ENCODE peak calls at places on chromosomes 11 and 22, in five cellular contexts. One of them, this sample, is unnamed.

GRCh38 chr22:26586556-26587325 is 3.2 kb downstream of the TPST2 start:
- DNase-seq in RWPE2: no peak
- DNase-seq in left ventricle myocardium inferior: peak; percentile 25
- DNase-seq in A549: no peak
- DNase-seq in fibroblast of pulmonary artery: no peak
- DNase-seq in this sample: no peak

GRCh38 chr11:68810164-68810563 is 31.6 kb downstream of the CPT1A start:
- DNase-seq in fibroblast of pulmonary artery: no peak
- DNase-seq in RWPE2: no peak
- DNase-seq in A549: no peak
- DNase-seq in left ventricle myocardium inferior: peak; percentile 81
- DNase-seq in this sample: no peak

GRCh38 chr11:12460441-12460840 is 83.1 kb downstream of the PARVA start:
- DNase-seq in A549: no peak
- DNase-seq in RWPE2: no peak
- DNase-seq in fibroblast of pulmonary artery: no peak
- DNase-seq in left ventricle myocardium inferior: no peak
- DNase-seq in this sample: no peak

GRCh38 chr11:81278986-81279385 is 1454.7 kb downstream of the FAM181B start:
- DNase-seq in left ventricle myocardium inferior: no peak
- DNase-seq in A549: no peak
- DNase-seq in fibroblast of pulmonary artery: no peak
- DNase-seq in RWPE2: no peak
- DNase-seq in this sample: no peak

GRCh38 chr11:838441-839279 is 3.7 kb downstream of the POLR2L start:
- DNase-seq in fibroblast of pulmonary artery: no peak
- DNase-seq in left ventricle myocardium inferior: no peak
- DNase-seq in RWPE2: no peak
- DNase-seq in A549: peak; percentile 56
- DNase-seq in this sample: no peak

GRCh38 chr11:13284776-13285588 is 7.4 kb downstream of the BMAL1 start:
- DNase-seq in A549: no peak
- DNase-seq in left ventricle myocardium inferior: no peak
- DNase-seq in fibroblast of pulmonary artery: no peak
- DNase-seq in RWPE2: no peak
- DNase-seq in this sample: no peak

GRCh38 chr11:64372802-64373597 is 14.0 kb downstream of the RPS6KA4 start:
- DNase-seq in left ventricle myocardium inferior: no peak
- DNase-seq in fibroblast of pulmonary artery: no peak
- DNase-seq in RWPE2: no peak
- DNase-seq in A549: peak; percentile 88
- DNase-seq in this sample: no peak

GRCh38 chr22:46576556-46577351 is 39.3 kb upstream of the CELSR1 start:
- DNase-seq in left ventricle myocardium inferior: peak; percentile 69
- DNase-seq in A549: peak; percentile 23
- DNase-seq in RWPE2: peak; percentile 19
- DNase-seq in fibroblast of pulmonary artery: peak; percentile 46
- DNase-seq in this sample: peak; percentile 60

GRCh38 chr22:39472570-39473556 is 16.1 kb downstream of the MGAT3 start:
- DNase-seq in A549: no peak
- DNase-seq in RWPE2: no peak
- DNase-seq in left ventricle myocardium inferior: no peak
- DNase-seq in fibroblast of pulmonary artery: peak; percentile 58
- DNase-seq in this sample: no peak

GRCh38 chr22:36156515-36157419 is 3.8 kb downstream of the APOL3 start:
- DNase-seq in left ventricle myocardium inferior: peak; percentile 88
- DNase-seq in RWPE2: no peak
- DNase-seq in A549: no peak
- DNase-seq in fibroblast of pulmonary artery: peak; percentile 94
- DNase-seq in this sample: peak; percentile 82

GRCh38 chr11:71129624-71130023 is 122.8 kb downstream of the SHANK2 start:
- DNase-seq in fibroblast of pulmonary artery: no peak
- DNase-seq in left ventricle myocardium inferior: no peak
- DNase-seq in A549: no peak
- DNase-seq in RWPE2: no peak
- DNase-seq in this sample: no peak

GRCh38 chr11:34646431-34646830 is 25.5 kb downstream of the EHF start:
- DNase-seq in left ventricle myocardium inferior: no peak
- DNase-seq in A549: no peak
- DNase-seq in RWPE2: no peak
- DNase-seq in fibroblast of pulmonary artery: no peak
- DNase-seq in this sample: no peak

GRCh38 chr11:61577383-61578118 is 3.3 kb downstream of the SYT7 start:
- DNase-seq in RWPE2: no peak
- DNase-seq in left ventricle myocardium inferior: peak; percentile 48
- DNase-seq in A549: no peak
- DNase-seq in fibroblast of pulmonary artery: no peak
- DNase-seq in this sample: no peak
- TF ChIP-seq CTCF in RWPE2: no peak
- TF ChIP-seq CTCF in left ventricle myocardium inferior: peak; percentile 58
- TF ChIP-seq CTCF in A549: peak; percentile 20
- TF ChIP-seq CTCF in fibroblast of pulmonary artery: peak; percentile 19
- TF ChIP-seq CTCF in this sample: no peak

GRCh38 chr11:65609236-65609635 is 4.8 kb downstream of the MAP3K11 start:
- DNase-seq in fibroblast of pulmonary artery: peak; percentile 37
- DNase-seq in A549: no peak
- DNase-seq in left ventricle myocardium inferior: no peak
- DNase-seq in RWPE2: no peak
- DNase-seq in this sample: no peak

GRCh38 chr11:65611758-65612603 is 2.0 kb downstream of the MAP3K11 start:
- DNase-seq in A549: no peak
- DNase-seq in left ventricle myocardium inferior: no peak
- DNase-seq in RWPE2: no peak
- DNase-seq in fibroblast of pulmonary artery: peak; percentile 48
- DNase-seq in this sample: no peak

GRCh38 chr11:65609711-65610110 is 4.3 kb downstream of the MAP3K11 start:
- DNase-seq in fibroblast of pulmonary artery: no peak
- DNase-seq in left ventricle myocardium inferior: no peak
- DNase-seq in A549: no peak
- DNase-seq in RWPE2: no peak
- DNase-seq in this sample: no peak

GRCh38 chr11:65612691-65613090 is 1.3 kb downstream of the MAP3K11 start:
- DNase-seq in A549: no peak
- DNase-seq in RWPE2: no peak
- DNase-seq in fibroblast of pulmonary artery: no peak
- DNase-seq in left ventricle myocardium inferior: no peak
- DNase-seq in this sample: no peak

DNA sequence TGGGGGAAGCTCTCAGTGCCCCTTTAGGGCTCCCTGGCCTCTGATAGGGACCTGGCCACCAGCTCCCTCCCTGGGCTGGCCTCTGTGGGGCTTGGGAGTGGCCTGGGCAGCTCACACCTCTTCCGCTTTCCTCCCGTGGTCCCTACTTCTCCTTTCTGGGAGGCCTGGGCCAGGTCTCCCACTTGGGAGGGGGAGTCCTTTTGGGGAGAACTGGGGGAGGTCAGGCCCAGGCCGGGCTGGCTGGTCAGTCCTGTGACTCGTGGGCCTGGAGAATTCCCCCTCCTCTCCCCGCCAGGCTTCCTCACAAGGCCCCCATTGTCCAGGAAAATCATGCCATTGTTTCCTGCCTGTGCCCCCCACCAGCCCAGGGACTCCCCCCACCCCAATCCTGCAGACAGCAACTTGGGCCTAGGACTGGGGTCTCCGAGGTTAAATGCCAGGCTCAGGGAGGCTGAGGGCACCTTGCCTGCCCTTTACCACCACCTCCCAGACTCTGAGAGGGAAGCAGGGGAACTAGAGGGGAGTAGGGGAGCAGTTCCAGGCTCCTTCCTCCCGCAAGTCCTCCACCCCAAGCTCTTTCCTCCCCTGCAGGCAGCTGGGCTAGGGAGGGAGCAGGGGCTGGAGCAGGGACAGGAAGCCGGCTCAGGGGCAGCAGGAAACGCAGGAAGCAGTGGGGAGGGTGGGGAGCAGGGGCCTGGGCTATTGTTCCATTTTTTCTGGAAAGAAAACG is 2.8 kb downstream of the MAP3K11 start:
- DNase-seq in fibroblast of pulmonary artery: peak; percentile 53
- DNase-seq in left ventricle myocardium inferior: peak; percentile 68
- DNase-seq in RWPE2: no peak
- DNase-seq in A549: no peak
- DNase-seq in this sample: peak; percentile 84
- TF ChIP-seq CTCF in fibroblast of pulmonary artery: no peak
- TF ChIP-seq CTCF in left ventricle myocardium inferior: no peak
- TF ChIP-seq CTCF in RWPE2: no peak
- TF ChIP-seq CTCF in A549: no peak
- TF ChIP-seq CTCF in this sample: no peak

GRCh38 chr11:121933294-121933693 is 182.7 kb downstream of the BLID start:
- DNase-seq in A549: no peak
- DNase-seq in RWPE2: no peak
- DNase-seq in left ventricle myocardium inferior: no peak
- DNase-seq in fibroblast of pulmonary artery: no peak
- DNase-seq in this sample: no peak

GRCh38 chr11:121931121-121931520 is 184.9 kb downstream of the BLID start:
- DNase-seq in left ventricle myocardium inferior: no peak
- DNase-seq in A549: no peak
- DNase-seq in fibroblast of pulmonary artery: no peak
- DNase-seq in RWPE2: no peak
- DNase-seq in this sample: no peak

GRCh38 chr11:121933694-121934093 is 182.3 kb downstream of the BLID start:
- DNase-seq in left ventricle myocardium inferior: no peak
- DNase-seq in RWPE2: no peak
- DNase-seq in A549: no peak
- DNase-seq in fibroblast of pulmonary artery: peak; percentile 32
- DNase-seq in this sample: no peak

GRCh38 chr11:121931748-121932352 is 184.2 kb downstream of the BLID start:
- DNase-seq in fibroblast of pulmonary artery: no peak
- DNase-seq in A549: no peak
- DNase-seq in RWPE2: no peak
- DNase-seq in left ventricle myocardium inferior: no peak
- DNase-seq in this sample: no peak

GRCh38 chr11:121932646-121933185 is 183.3 kb downstream of the BLID start:
- DNase-seq in RWPE2: no peak
- DNase-seq in A549: no peak
- DNase-seq in fibroblast of pulmonary artery: no peak
- DNase-seq in left ventricle myocardium inferior: no peak
- DNase-seq in this sample: no peak
- TF ChIP-seq CTCF in RWPE2: no peak
- TF ChIP-seq CTCF in A549: no peak
- TF ChIP-seq CTCF in fibroblast of pulmonary artery: no peak
- TF ChIP-seq CTCF in left ventricle myocardium inferior: no peak
- TF ChIP-seq CTCF in this sample: no peak

GRCh38 chr22:21020802-21021429 is 6.0 kb downstream of the P2RX6 start:
- DNase-seq in A549: peak; percentile 51
- DNase-seq in left ventricle myocardium inferior: no peak
- DNase-seq in RWPE2: no peak
- DNase-seq in fibroblast of pulmonary artery: no peak
- DNase-seq in this sample: peak; percentile 42
- TF ChIP-seq CTCF in A549: no peak
- TF ChIP-seq CTCF in left ventricle myocardium inferior: peak; percentile 27
- TF ChIP-seq CTCF in RWPE2: peak; percentile 39
- TF ChIP-seq CTCF in fibroblast of pulmonary artery: peak; percentile 51
- TF ChIP-seq CTCF in this sample: peak; percentile 32

GRCh38 chr11:117094776-117095175 is 3.5 kb downstream of the SIK3 start:
- DNase-seq in RWPE2: no peak
- DNase-seq in fibroblast of pulmonary artery: peak; percentile 49
- DNase-seq in A549: no peak
- DNase-seq in left ventricle myocardium inferior: no peak
- DNase-seq in this sample: no peak

GRCh38 chr11:117097567-117098268 is 510 bp downstream of the SIK3 start:
- DNase-seq in left ventricle myocardium inferior: peak; percentile 42
- DNase-seq in RWPE2: no peak
- DNase-seq in fibroblast of pulmonary artery: no peak
- DNase-seq in A549: peak; percentile 27
- DNase-seq in this sample: no peak

GRCh38 chr11:117095301-117096139 is 2.7 kb downstream of the SIK3 start:
- DNase-seq in fibroblast of pulmonary artery: peak; percentile 73
- DNase-seq in left ventricle myocardium inferior: no peak
- DNase-seq in A549: no peak
- DNase-seq in RWPE2: no peak
- DNase-seq in this sample: no peak

GRCh38 chr11:117096973-117097566 is 1.2 kb downstream of the SIK3 start:
- DNase-seq in RWPE2: no peak
- DNase-seq in fibroblast of pulmonary artery: no peak
- DNase-seq in left ventricle myocardium inferior: no peak
- DNase-seq in A549: no peak
- DNase-seq in this sample: no peak

GRCh38 chr11:117096140-117096972 is 1.9 kb downstream of the SIK3 start:
- DNase-seq in A549: no peak
- DNase-seq in RWPE2: no peak
- DNase-seq in fibroblast of pulmonary artery: no peak
- DNase-seq in left ventricle myocardium inferior: no peak
- DNase-seq in this sample: no peak
- TF ChIP-seq CTCF in A549: no peak
- TF ChIP-seq CTCF in RWPE2: no peak
- TF ChIP-seq CTCF in fibroblast of pulmonary artery: no peak
- TF ChIP-seq CTCF in left ventricle myocardium inferior: no peak
- TF ChIP-seq CTCF in this sample: no peak

This sample was measured in CD14-positive monocyte.